ENCODE peak calls at places on chromosomes 16 and 17, in six cellular contexts. One of them, this sample, is unnamed.

GRCh38 chr16:68590201-68590994 is 51.3 kb downstream of the ZFP90 start:
- DNase-seq in GM12878: no peak
- DNase-seq in HepG2: peak
- DNase-seq in K562: peak
- DNase-seq in H1: peak
- DNase-seq in GM12891: peak
- DNase-seq in this sample: peak

GRCh38 chr17:56672195-56672594 is 78.7 kb downstream of the NOG start:
- DNase-seq in K562: no peak
- DNase-seq in GM12891: no peak
- DNase-seq in H1: no peak
- DNase-seq in GM12878: no peak
- DNase-seq in HepG2: no peak
- DNase-seq in this sample: no peak

GRCh38 chr17:45301674-45302073 is 15.1 kb downstream of the MAP3K14 start:
- DNase-seq in GM12891: no peak
- DNase-seq in K562: no peak
- DNase-seq in HepG2: no peak
- DNase-seq in GM12878: no peak
- DNase-seq in H1: no peak
- DNase-seq in this sample: no peak

GRCh38 chr16:27724491-27724878 is 174.5 kb downstream of the KATNIP start:
- DNase-seq in GM12891: no peak
- DNase-seq in HepG2: no peak
- DNase-seq in K562: no peak
- DNase-seq in GM12878: no peak
- DNase-seq in H1: no peak
- DNase-seq in this sample: no peak

GRCh38 chr16:46972429-46972970 is 974 bp downstream of the DNAJA2 start:
- DNase-seq in GM12878: no peak
- DNase-seq in HepG2: peak
- DNase-seq in GM12891: peak
- DNase-seq in H1: no peak
- DNase-seq in K562: peak
- DNase-seq in this sample: no peak

GRCh38 chr17:17300624-17301568 is 2.3 kb upstream of the NT5M start:
- DNase-seq in H1: peak
- DNase-seq in GM12891: no peak
- DNase-seq in GM12878: no peak
- DNase-seq in K562: no peak
- DNase-seq in HepG2: no peak
- DNase-seq in this sample: no peak

GRCh38 chr17:54950116-54950515 is 18.3 kb downstream of the COX11 start:
- DNase-seq in HepG2: no peak
- DNase-seq in K562: no peak
- DNase-seq in GM12891: no peak
- DNase-seq in H1: no peak
- DNase-seq in GM12878: no peak
- DNase-seq in this sample: no peak

GRCh38 chr17:66268247-66268927 is 34.0 kb upstream of the PRKCA start:
- DNase-seq in GM12878: no peak
- DNase-seq in HepG2: no peak
- DNase-seq in GM12891: no peak
- DNase-seq in K562: no peak
- DNase-seq in H1: no peak
- DNase-seq in this sample: no peak

GRCh38 chr17:22505660-22506059 is 813.3 kb downstream of the KCNJ18 start:
- DNase-seq in HepG2: no peak
- DNase-seq in H1: no peak
- DNase-seq in GM12891: no peak
- DNase-seq in GM12878: no peak
- DNase-seq in K562: no peak
- DNase-seq in this sample: no peak

GRCh38 chr16:65667013-65667578 is 545.2 kb upstream of the CDH11 start:
- DNase-seq in GM12891: no peak
- DNase-seq in GM12878: no peak
- DNase-seq in HepG2: peak
- DNase-seq in H1: no peak
- DNase-seq in K562: peak
- DNase-seq in this sample: no peak

GRCh38 chr17:77374170-77374936 is 233.6 kb downstream of the SEC14L1 start:
- DNase-seq in HepG2: peak
- DNase-seq in H1: peak
- DNase-seq in GM12891: peak
- DNase-seq in K562: peak
- DNase-seq in GM12878: no peak
- DNase-seq in this sample: peak

GRCh38 chr17:17466511-17466910 is 10.3 kb upstream of the MED9 start:
- DNase-seq in K562: no peak
- DNase-seq in HepG2: no peak
- DNase-seq in GM12878: no peak
- DNase-seq in GM12891: no peak
- DNase-seq in H1: no peak
- DNase-seq in this sample: no peak

GRCh38 chr17:19857640-19858039 is 10.1 kb downstream of the ULK2 start:
- DNase-seq in H1: no peak
- DNase-seq in GM12878: no peak
- DNase-seq in K562: no peak
- DNase-seq in GM12891: no peak
- DNase-seq in HepG2: no peak
- DNase-seq in this sample: no peak

GRCh38 chr16:81513204-81514040 is 68.8 kb downstream of the CMIP start:
- DNase-seq in K562: no peak
- DNase-seq in GM12878: no peak
- DNase-seq in H1: peak
- DNase-seq in GM12891: peak
- DNase-seq in HepG2: peak
- DNase-seq in this sample: no peak

GRCh38 chr17:19448341-19449268 is 37.6 kb downstream of the RNF112 start:
- DNase-seq in HepG2: peak
- DNase-seq in GM12891: no peak
- DNase-seq in H1: no peak
- DNase-seq in GM12878: no peak
- DNase-seq in K562: no peak
- DNase-seq in this sample: no peak

GRCh38 chr17:16418684-16419066 is 3.3 kb downstream of the TRPV2 start:
- DNase-seq in K562: no peak
- DNase-seq in HepG2: no peak
- DNase-seq in GM12891: no peak
- DNase-seq in GM12878: no peak
- DNase-seq in H1: no peak
- DNase-seq in this sample: no peak

GRCh38 chr17:73470369-73470768 is 158.6 kb upstream of the CDC42EP4 start:
- DNase-seq in HepG2: no peak
- DNase-seq in GM12891: no peak
- DNase-seq in K562: no peak
- DNase-seq in H1: no peak
- DNase-seq in GM12878: no peak
- DNase-seq in this sample: no peak

GRCh38 chr16:89022051-89022836 is 45.2 kb upstream of the CBFA2T3 start:
- DNase-seq in K562: no peak
- DNase-seq in H1: no peak
- DNase-seq in GM12878: no peak
- DNase-seq in HepG2: no peak
- DNase-seq in GM12891: no peak
- DNase-seq in this sample: no peak

GRCh38 chr17:77240976-77241375 is 100.2 kb downstream of the SEC14L1 start:
- DNase-seq in HepG2: no peak
- DNase-seq in GM12878: no peak
- DNase-seq in GM12891: no peak
- DNase-seq in H1: no peak
- DNase-seq in K562: no peak
- DNase-seq in this sample: no peak

DNA sequence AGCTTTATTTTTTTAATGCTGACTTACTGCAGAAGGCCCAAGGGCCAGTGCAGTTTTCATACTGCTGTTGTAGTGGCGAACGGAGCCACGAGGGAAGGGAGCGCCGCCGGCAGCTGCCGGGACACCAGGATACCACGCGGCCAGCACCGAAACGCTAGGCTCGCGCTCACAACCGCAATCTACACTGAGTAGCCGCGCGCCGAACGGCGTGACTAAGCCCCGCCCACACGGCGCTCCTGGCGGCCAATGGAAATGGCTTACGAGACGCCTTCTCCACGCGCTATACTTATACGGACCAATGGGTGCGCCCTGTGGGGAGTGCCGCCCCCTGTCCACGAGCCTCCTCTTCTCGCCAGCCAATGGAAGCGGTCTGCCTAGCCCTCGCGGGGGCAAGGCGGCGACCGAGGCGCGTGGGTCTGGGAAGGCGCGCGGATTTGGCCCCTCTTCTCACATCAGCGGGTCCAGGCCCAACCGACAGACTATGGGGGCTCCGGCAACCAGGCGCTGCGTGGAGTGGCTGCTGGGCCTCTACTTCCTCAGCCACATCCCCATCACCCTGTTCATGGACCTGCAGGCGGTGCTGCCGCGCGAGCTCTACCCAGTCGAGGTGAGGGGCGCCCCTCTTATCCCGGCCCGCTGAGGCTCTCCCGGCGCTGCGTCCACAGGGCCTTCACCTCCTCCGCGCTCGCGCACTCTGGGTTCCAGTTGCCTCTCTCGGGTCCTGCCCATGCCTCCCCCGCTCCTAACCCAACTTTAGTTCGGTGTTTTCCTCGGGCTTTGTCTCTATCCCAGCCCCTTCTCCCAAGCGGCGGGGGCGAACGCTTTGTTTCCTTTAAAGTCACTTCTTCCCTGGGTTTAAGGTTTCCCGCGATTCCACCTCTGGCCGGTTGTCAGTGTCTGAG is at the start of gene TMEM97:
- DNase-seq in HepG2: peak
- DNase-seq in K562: peak
- DNase-seq in GM12878: peak
- DNase-seq in H1: peak
- DNase-seq in GM12891: peak
- DNase-seq in this sample: peak
- TF ChIP-seq POLR2A in HepG2: peak
- TF ChIP-seq POLR2A in K562: peak
- TF ChIP-seq POLR2A in GM12878: peak
- TF ChIP-seq POLR2A in H1: peak
- TF ChIP-seq POLR2A in GM12891: peak
- TF ChIP-seq POLR2A in this sample: peak

GRCh38 chr16:50288920-50289319 is 22.6 kb downstream of the ADCY7 start:
- DNase-seq in H1: no peak
- DNase-seq in K562: no peak
- DNase-seq in HepG2: no peak
- DNase-seq in GM12891: no peak
- DNase-seq in GM12878: no peak
- DNase-seq in this sample: no peak

GRCh38 chr16:50291719-50292565 is 25.6 kb downstream of the ADCY7 start:
- DNase-seq in HepG2: peak
- DNase-seq in H1: no peak
- DNase-seq in GM12878: no peak
- DNase-seq in GM12891: no peak
- DNase-seq in K562: no peak
- DNase-seq in this sample: no peak

GRCh38 chr16:50290856-50291255 is 24.5 kb downstream of the ADCY7 start:
- DNase-seq in K562: no peak
- DNase-seq in HepG2: no peak
- DNase-seq in GM12878: no peak
- DNase-seq in GM12891: no peak
- DNase-seq in H1: no peak
- DNase-seq in this sample: no peak

GRCh38 chr16:50292566-50292948 is 26.2 kb downstream of the ADCY7 start:
- DNase-seq in H1: no peak
- DNase-seq in K562: no peak
- DNase-seq in HepG2: no peak
- DNase-seq in GM12891: no peak
- DNase-seq in GM12878: no peak
- DNase-seq in this sample: no peak

GRCh38 chr16:50289950-50290764 is 23.8 kb downstream of the ADCY7 start:
- DNase-seq in GM12891: no peak
- DNase-seq in HepG2: no peak
- DNase-seq in K562: no peak
- DNase-seq in H1: no peak
- DNase-seq in GM12878: no peak
- DNase-seq in this sample: no peak
- TF ChIP-seq TAF1 in GM12891: no peak
- TF ChIP-seq TAF1 in HepG2: no peak
- TF ChIP-seq TAF1 in K562: no peak
- TF ChIP-seq TAF1 in H1: no peak
- TF ChIP-seq TAF1 in GM12878: no peak
- TF ChIP-seq TAF1 in this sample: no peak

GRCh38 chr16:2902337-2903130 is 9.2 kb upstream of the FLYWCH1 start:
- DNase-seq in K562: no peak
- DNase-seq in GM12878: no peak
- DNase-seq in GM12891: no peak
- DNase-seq in HepG2: no peak
- DNase-seq in H1: no peak
- DNase-seq in this sample: no peak

GRCh38 chr16:2904922-2905240 is 6.8 kb upstream of the FLYWCH1 start:
- DNase-seq in HepG2: no peak
- DNase-seq in K562: no peak
- DNase-seq in H1: no peak
- DNase-seq in GM12878: no peak
- DNase-seq in GM12891: no peak
- DNase-seq in this sample: no peak

GRCh38 chr16:2905988-2906387 is 5.7 kb upstream of the FLYWCH1 start:
- DNase-seq in K562: no peak
- DNase-seq in HepG2: no peak
- DNase-seq in GM12878: no peak
- DNase-seq in H1: no peak
- DNase-seq in GM12891: no peak
- DNase-seq in this sample: no peak

GRCh38 chr16:2905241-2905987 is 6.3 kb upstream of the FLYWCH1 start:
- DNase-seq in HepG2: peak
- DNase-seq in GM12891: peak
- DNase-seq in GM12878: peak
- DNase-seq in H1: peak
- DNase-seq in K562: peak
- DNase-seq in this sample: peak

GRCh38 chr16:2904100-2904921 is 7.4 kb upstream of the FLYWCH1 start:
- DNase-seq in GM12878: no peak
- DNase-seq in K562: peak
- DNase-seq in H1: peak
- DNase-seq in GM12891: peak
- DNase-seq in HepG2: peak
- DNase-seq in this sample: peak
- TF ChIP-seq POLR2A in GM12878: peak
- TF ChIP-seq POLR2A in K562: peak
- TF ChIP-seq POLR2A in H1: no peak
- TF ChIP-seq POLR2A in GM12891: no peak
- TF ChIP-seq POLR2A in HepG2: peak
- TF ChIP-seq POLR2A in this sample: no peak

DNA sequence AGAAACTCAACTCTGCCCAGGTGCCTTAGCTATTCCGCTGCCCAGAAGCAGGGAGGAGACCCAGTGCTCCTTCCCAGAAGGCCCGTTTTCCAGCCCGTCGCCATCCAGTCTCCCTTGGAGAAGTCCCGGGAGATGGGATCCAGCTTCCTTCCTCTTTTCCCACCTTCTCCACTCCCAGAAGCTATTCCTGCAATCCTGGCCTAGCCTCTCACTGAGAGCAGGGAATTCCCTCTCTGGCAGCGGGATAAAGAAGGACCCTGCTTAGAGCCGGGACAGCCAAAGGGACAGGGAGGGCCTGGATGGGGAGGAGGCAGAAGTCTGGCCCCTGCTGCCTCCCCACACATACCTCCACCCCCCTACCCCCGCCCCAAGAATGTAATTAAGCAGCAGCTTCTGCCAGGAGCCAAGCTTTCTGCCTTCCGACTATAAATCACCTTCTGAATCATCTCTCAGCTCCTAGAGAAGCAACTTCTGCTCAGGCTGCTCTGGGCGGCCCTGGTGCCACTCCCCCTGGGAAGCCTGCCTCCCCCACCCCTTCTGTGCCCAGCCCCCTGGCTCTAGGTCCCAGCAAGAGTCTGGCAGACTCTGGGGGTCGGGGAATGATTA is 6.4 kb downstream of the WNT3 start:
- DNase-seq in HepG2: no peak
- DNase-seq in GM12878: no peak
- DNase-seq in H1: no peak
- DNase-seq in K562: peak
- DNase-seq in GM12891: no peak
- DNase-seq in this sample: no peak
- TF ChIP-seq TAF1 in HepG2: no peak
- TF ChIP-seq TAF1 in GM12878: no peak
- TF ChIP-seq TAF1 in H1: no peak
- TF ChIP-seq TAF1 in K562: no peak
- TF ChIP-seq TAF1 in GM12891: no peak
- TF ChIP-seq TAF1 in this sample: no peak